ENCODE peak calls at places on chromosomes 3 and 15, in five cellular contexts. One of them, this sample, is unnamed.

GRCh38 chr15:26967719-26968269 is 3.2 kb upstream of the GABRG3 start:
- DNase-seq in SK-N-SH: peak
- DNase-seq in breast epithelium: no peak
- DNase-seq in transverse colon: no peak
- DNase-seq in spleen: no peak
- DNase-seq in this sample: no peak

GRCh38 chr3:186544281-186544680 is at the start of gene CRYGS:
- DNase-seq in SK-N-SH: no peak
- DNase-seq in breast epithelium: no peak
- DNase-seq in transverse colon: no peak
- DNase-seq in spleen: no peak
- DNase-seq in this sample: no peak

GRCh38 chr15:68614621-68615035 is 35.8 kb downstream of the CORO2B start:
- DNase-seq in SK-N-SH: no peak
- DNase-seq in breast epithelium: no peak
- DNase-seq in transverse colon: no peak
- DNase-seq in spleen: no peak
- DNase-seq in this sample: no peak

GRCh38 chr15:99719096-99719541 is 14.1 kb downstream of the LYSMD4 start:
- DNase-seq in SK-N-SH: no peak
- DNase-seq in breast epithelium: peak
- DNase-seq in transverse colon: no peak
- DNase-seq in spleen: no peak
- DNase-seq in this sample: peak

GRCh38 chr15:63073497-63074172 is 31.1 kb downstream of the TPM1 start:
- DNase-seq in SK-N-SH: no peak
- DNase-seq in breast epithelium: no peak
- DNase-seq in transverse colon: no peak
- DNase-seq in spleen: no peak
- DNase-seq in this sample: no peak

GRCh38 chr3:123098411-123099330 is 31.8 kb downstream of the PDIA5 start:
- DNase-seq in SK-N-SH: no peak
- DNase-seq in breast epithelium: no peak
- DNase-seq in transverse colon: peak
- DNase-seq in spleen: peak
- DNase-seq in this sample: no peak

GRCh38 chr15:39092354-39092753 is 488.5 kb upstream of the THBS1 start:
- DNase-seq in SK-N-SH: no peak
- DNase-seq in breast epithelium: no peak
- DNase-seq in transverse colon: no peak
- DNase-seq in spleen: peak
- DNase-seq in this sample: no peak

GRCh38 chr3:24495334-24495994 is 814 bp upstream of the THRB start:
- DNase-seq in SK-N-SH: peak
- DNase-seq in breast epithelium: peak
- DNase-seq in transverse colon: peak
- DNase-seq in spleen: peak
- DNase-seq in this sample: peak

GRCh38 chr3:131216340-131216739 is 165.2 kb upstream of the NUDT16 start:
- DNase-seq in SK-N-SH: no peak
- DNase-seq in breast epithelium: no peak
- DNase-seq in transverse colon: no peak
- DNase-seq in spleen: no peak
- DNase-seq in this sample: no peak

GRCh38 chr3:86785381-86785780 is 205.6 kb downstream of the VGLL3 start:
- DNase-seq in SK-N-SH: no peak
- DNase-seq in breast epithelium: no peak
- DNase-seq in transverse colon: no peak
- DNase-seq in spleen: no peak
- DNase-seq in this sample: no peak

GRCh38 chr15:80761754-80762153 is 17.4 kb upstream of the CEMIP start:
- DNase-seq in SK-N-SH: no peak
- DNase-seq in breast epithelium: no peak
- DNase-seq in transverse colon: no peak
- DNase-seq in spleen: no peak
- DNase-seq in this sample: no peak

GRCh38 chr3:78659386-78659987 is 1108.3 kb downstream of the ROBO1 start:
- DNase-seq in SK-N-SH: peak
- DNase-seq in breast epithelium: no peak
- DNase-seq in transverse colon: peak
- DNase-seq in spleen: no peak
- DNase-seq in this sample: no peak

GRCh38 chr15:63487076-63487757 is 17.2 kb upstream of the USP3 start:
- DNase-seq in SK-N-SH: peak
- DNase-seq in breast epithelium: peak
- DNase-seq in transverse colon: peak
- DNase-seq in spleen: peak
- DNase-seq in this sample: peak

GRCh38 chr3:12471228-12471627 is 13.1 kb upstream of the TSEN2 start:
- DNase-seq in SK-N-SH: no peak
- DNase-seq in breast epithelium: no peak
- DNase-seq in transverse colon: peak
- DNase-seq in spleen: no peak
- DNase-seq in this sample: no peak

GRCh38 chr3:133937756-133938601 is 42.3 kb upstream of the RAB6B start:
- DNase-seq in SK-N-SH: no peak
- DNase-seq in breast epithelium: peak
- DNase-seq in transverse colon: no peak
- DNase-seq in spleen: peak
- DNase-seq in this sample: no peak

GRCh38 chr15:80431635-80432034 is 27.5 kb downstream of the ARNT2 start:
- DNase-seq in SK-N-SH: no peak
- DNase-seq in breast epithelium: no peak
- DNase-seq in transverse colon: no peak
- DNase-seq in spleen: peak
- DNase-seq in this sample: no peak

GRCh38 chr3:124563376-124563775 is 166.9 kb upstream of the UMPS start:
- DNase-seq in SK-N-SH: no peak
- DNase-seq in breast epithelium: no peak
- DNase-seq in transverse colon: peak
- DNase-seq in spleen: no peak
- DNase-seq in this sample: no peak

GRCh38 chr15:85559530-85559929 is 179.1 kb downstream of the AKAP13 start:
- DNase-seq in SK-N-SH: no peak
- DNase-seq in breast epithelium: no peak
- DNase-seq in transverse colon: no peak
- DNase-seq in spleen: no peak
- DNase-seq in this sample: no peak

GRCh38 chr15:64460737-64461576 is 579 bp downstream of the ZNF609 start:
- DNase-seq in SK-N-SH: peak
- DNase-seq in breast epithelium: peak
- DNase-seq in transverse colon: peak
- DNase-seq in spleen: no peak
- DNase-seq in this sample: peak

GRCh38 chr15:58405865-58406264 is 25.9 kb upstream of the LIPC start:
- DNase-seq in SK-N-SH: no peak
- DNase-seq in breast epithelium: no peak
- DNase-seq in transverse colon: no peak
- DNase-seq in spleen: no peak
- DNase-seq in this sample: no peak

GRCh38 chr3:157810924-157811718 is 295.1 kb downstream of the SHOX2 start:
- DNase-seq in SK-N-SH: peak
- DNase-seq in breast epithelium: no peak
- DNase-seq in transverse colon: no peak
- DNase-seq in spleen: no peak
- DNase-seq in this sample: no peak

GRCh38 chr3:14152233-14152962 is 26.0 kb downstream of the XPC start:
- DNase-seq in SK-N-SH: no peak
- DNase-seq in breast epithelium: no peak
- DNase-seq in transverse colon: no peak
- DNase-seq in spleen: no peak
- DNase-seq in this sample: no peak

GRCh38 chr3:30145281-30145680 is 461.1 kb upstream of the TGFBR2 start:
- DNase-seq in SK-N-SH: no peak
- DNase-seq in breast epithelium: no peak
- DNase-seq in transverse colon: no peak
- DNase-seq in spleen: no peak
- DNase-seq in this sample: no peak

GRCh38 chr15:38623744-38624143 is 59.1 kb upstream of the RASGRP1 start:
- DNase-seq in SK-N-SH: no peak
- DNase-seq in breast epithelium: no peak
- DNase-seq in transverse colon: no peak
- DNase-seq in spleen: no peak
- DNase-seq in this sample: no peak

GRCh38 chr15:71168163-71168832 is 53.0 kb downstream of the THSD4 start:
- DNase-seq in SK-N-SH: no peak
- DNase-seq in breast epithelium: no peak
- DNase-seq in transverse colon: no peak
- DNase-seq in spleen: no peak
- DNase-seq in this sample: no peak

GRCh38 chr3:45062697-45063070 is 36.6 kb downstream of the CLEC3B start:
- DNase-seq in SK-N-SH: no peak
- DNase-seq in breast epithelium: no peak
- DNase-seq in transverse colon: no peak
- DNase-seq in spleen: no peak
- DNase-seq in this sample: no peak

GRCh38 chr3:117281371-117281770 is 571.8 kb downstream of the TUSC7 start:
- DNase-seq in SK-N-SH: no peak
- DNase-seq in breast epithelium: no peak
- DNase-seq in transverse colon: no peak
- DNase-seq in spleen: no peak
- DNase-seq in this sample: no peak

GRCh38 chr15:81265256-81265943 is 58.5 kb downstream of the STARD5 start:
- DNase-seq in SK-N-SH: no peak
- DNase-seq in breast epithelium: no peak
- DNase-seq in transverse colon: no peak
- DNase-seq in spleen: no peak
- DNase-seq in this sample: no peak

GRCh38 chr3:194382196-194382891 is 12.8 kb upstream of the LRRC15 start:
- DNase-seq in SK-N-SH: no peak
- DNase-seq in breast epithelium: no peak
- DNase-seq in transverse colon: no peak
- DNase-seq in spleen: peak
- DNase-seq in this sample: no peak

GRCh38 chr15:71709808-71710418 is 100.4 kb upstream of the NR2E3 start:
- DNase-seq in SK-N-SH: no peak
- DNase-seq in breast epithelium: peak
- DNase-seq in transverse colon: no peak
- DNase-seq in spleen: no peak
- DNase-seq in this sample: no peak

GRCh38 chr15:83733206-83733605 is 79.3 kb downstream of the ADAMTSL3 start:
- DNase-seq in SK-N-SH: no peak
- DNase-seq in breast epithelium: no peak
- DNase-seq in transverse colon: no peak
- DNase-seq in spleen: no peak
- DNase-seq in this sample: no peak

GRCh38 chr15:79516155-79516554 is 84.0 kb downstream of the MINAR1 start:
- DNase-seq in SK-N-SH: no peak
- DNase-seq in breast epithelium: no peak
- DNase-seq in transverse colon: no peak
- DNase-seq in spleen: no peak
- DNase-seq in this sample: no peak

GRCh38 chr3:135140543-135140942 is 345.5 kb downstream of the EPHB1 start:
- DNase-seq in SK-N-SH: no peak
- DNase-seq in breast epithelium: no peak
- DNase-seq in transverse colon: no peak
- DNase-seq in spleen: no peak
- DNase-seq in this sample: no peak

GRCh38 chr3:158748237-158748828 is 16.1 kb upstream of the RARRES1 start:
- DNase-seq in SK-N-SH: no peak
- DNase-seq in breast epithelium: no peak
- DNase-seq in transverse colon: peak
- DNase-seq in spleen: no peak
- DNase-seq in this sample: no peak

GRCh38 chr3:52248816-52249547 is 3.4 kb downstream of the PPM1M start:
- DNase-seq in SK-N-SH: no peak
- DNase-seq in breast epithelium: no peak
- DNase-seq in transverse colon: no peak
- DNase-seq in spleen: peak
- DNase-seq in this sample: no peak
- TF ChIP-seq POLR2AphosphoS5 in SK-N-SH: no peak
- TF ChIP-seq POLR2AphosphoS5 in breast epithelium: no peak
- TF ChIP-seq POLR2AphosphoS5 in transverse colon: no peak
- TF ChIP-seq POLR2AphosphoS5 in spleen: peak
- TF ChIP-seq POLR2AphosphoS5 in this sample: peak

DNA sequence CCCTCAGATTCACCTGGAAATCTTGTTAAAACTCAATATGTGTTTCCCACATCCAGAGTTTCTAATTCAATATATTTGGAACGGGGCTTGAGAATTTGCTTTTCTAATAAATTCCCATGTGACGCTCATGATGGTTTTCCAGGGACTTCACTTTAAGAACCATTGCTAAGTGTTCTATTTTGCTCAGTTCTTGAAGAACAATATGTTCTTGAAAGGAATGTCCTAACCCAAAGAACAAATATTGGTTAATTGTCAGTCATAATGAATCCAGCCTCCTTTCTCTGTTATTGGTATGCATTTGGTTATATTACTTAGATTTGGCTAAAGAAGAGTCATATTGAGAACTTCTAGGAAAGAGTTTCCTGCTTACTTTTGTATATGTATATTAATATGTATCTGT is 4.4 kb upstream of the PLSCR2 start:
- DNase-seq in SK-N-SH: no peak
- DNase-seq in breast epithelium: no peak
- DNase-seq in transverse colon: no peak
- DNase-seq in spleen: no peak
- DNase-seq in this sample: no peak
- TF ChIP-seq POLR2AphosphoS5 in SK-N-SH: no peak
- TF ChIP-seq POLR2AphosphoS5 in breast epithelium: no peak
- TF ChIP-seq POLR2AphosphoS5 in transverse colon: no peak
- TF ChIP-seq POLR2AphosphoS5 in spleen: no peak
- TF ChIP-seq POLR2AphosphoS5 in this sample: no peak

DNA sequence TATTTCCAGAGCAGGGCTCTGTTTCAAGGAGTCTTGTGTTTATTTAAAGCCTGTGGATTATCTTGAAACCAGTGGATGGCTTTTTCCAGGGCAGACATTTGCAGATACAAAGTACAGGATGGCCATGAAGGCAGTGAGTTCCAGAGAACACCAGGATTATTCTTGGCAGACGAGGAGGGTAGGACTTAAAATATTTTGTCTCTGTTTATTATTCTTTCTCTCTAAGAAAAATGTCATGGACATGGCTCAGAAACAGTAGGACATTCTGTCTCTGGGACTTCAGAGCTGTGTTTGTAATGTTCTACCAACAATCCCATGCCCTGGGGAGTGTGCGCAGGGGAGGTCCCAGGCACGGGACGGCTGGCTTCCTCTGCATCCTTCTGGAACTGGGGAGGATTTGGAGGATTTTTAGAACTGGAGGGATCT is 125.9 kb downstream of the ATP10A start:
- DNase-seq in SK-N-SH: no peak
- DNase-seq in breast epithelium: no peak
- DNase-seq in transverse colon: no peak
- DNase-seq in spleen: no peak
- DNase-seq in this sample: no peak
- TF ChIP-seq POLR2AphosphoS5 in SK-N-SH: no peak
- TF ChIP-seq POLR2AphosphoS5 in breast epithelium: no peak
- TF ChIP-seq POLR2AphosphoS5 in transverse colon: peak
- TF ChIP-seq POLR2AphosphoS5 in spleen: no peak
- TF ChIP-seq POLR2AphosphoS5 in this sample: no peak

GRCh38 chr15:56243117-56243773 is 434 bp downstream of the RFX7 start:
- DNase-seq in SK-N-SH: peak
- DNase-seq in breast epithelium: peak
- DNase-seq in transverse colon: peak
- DNase-seq in spleen: peak
- DNase-seq in this sample: peak
- TF ChIP-seq POLR2AphosphoS5 in SK-N-SH: no peak
- TF ChIP-seq POLR2AphosphoS5 in breast epithelium: no peak
- TF ChIP-seq POLR2AphosphoS5 in transverse colon: no peak
- TF ChIP-seq POLR2AphosphoS5 in spleen: no peak
- TF ChIP-seq POLR2AphosphoS5 in this sample: no peak

GRCh38 chr3:156483426-156483825 is 71.5 kb downstream of the SSR3 start:
- DNase-seq in SK-N-SH: no peak
- DNase-seq in breast epithelium: no peak
- DNase-seq in transverse colon: no peak
- DNase-seq in spleen: no peak
- DNase-seq in this sample: no peak
- TF ChIP-seq POLR2AphosphoS5 in SK-N-SH: peak
- TF ChIP-seq POLR2AphosphoS5 in breast epithelium: no peak
- TF ChIP-seq POLR2AphosphoS5 in transverse colon: peak
- TF ChIP-seq POLR2AphosphoS5 in spleen: no peak
- TF ChIP-seq POLR2AphosphoS5 in this sample: no peak